ENCODE peak calls at places on chromosomes 11 and 22, in eight cellular contexts. P is PC-9; G is pancreas; N is right atrium auricular region; E is A549; V is left ventricle myocardium inferior; S is lower lobe of right lung; K is CD8-positive, alpha-beta T cell. R is an unnamed sample.

GRCh38 chr22:20025401-20026203 is 4.7 kb downstream of the TANGO2 start:
- DNase-seq in P (no peak), G (no peak), N (no peak), E (no peak), V (no peak), S (no peak), K (no peak), R (no peak)

GRCh38 chr22:28029201-28029948 is 110.3 kb upstream of the PITPNB start:
- DNase-seq in P (peak), G (peak), N (peak), E (no peak), V (peak), S (peak), K (no peak), R (no peak)

GRCh38 chr11:31997955-31998354 is 92.9 kb upstream of the RCN1 start:
- DNase-seq in P (no peak), G (no peak), N (no peak), E (no peak), V (no peak), S (no peak), K (no peak), R (no peak)

GRCh38 chr11:77069336-77069968 is 2.7 kb downstream of the CAPN5 start:
- DNase-seq in P (no peak), G (no peak), N (peak), E (no peak), V (no peak), S (no peak), K (peak), R (no peak)

GRCh38 chr11:122050021-122050710 is 65.8 kb downstream of the BLID start:
- DNase-seq in P (no peak), G (no peak), N (no peak), E (no peak), V (no peak), S (no peak), K (no peak), R (no peak)

GRCh38 chr11:73998846-73999575 is 9.9 kb downstream of the UCP3 start:
- DNase-seq in P (peak), G (no peak), N (no peak), E (no peak), V (no peak), S (no peak), K (no peak), R (no peak)

GRCh38 chr22:40651563-40652501 is 15.3 kb upstream of the MRTFA start:
- DNase-seq in P (peak), G (peak), N (peak), E (peak), V (peak), S (peak), K (peak), R (peak)

GRCh38 chr11:120807414-120808150 is 216.3 kb upstream of the TBCEL start:
- DNase-seq in P (peak), G (no peak), N (no peak), E (peak), V (no peak), S (no peak), K (no peak), R (peak)

GRCh38 chr11:82814379-82814778 is 80.7 kb upstream of the FAM181B start:
- DNase-seq in P (no peak), G (no peak), N (no peak), E (no peak), V (no peak), S (no peak), K (no peak), R (no peak)

GRCh38 chr11:20671856-20672546 is 2.6 kb downstream of the NELL1 start:
- DNase-seq in P (no peak), G (no peak), N (no peak), E (peak), V (no peak), S (no peak), K (no peak), R (no peak)

GRCh38 chr22:22871536-22872278 is 15.9 kb upstream of the IGLL5 start:
- DNase-seq in P (no peak), G (no peak), N (peak), E (no peak), V (no peak), S (no peak), K (peak), R (no peak)

GRCh38 chr11:61855939-61856730 is 28.0 kb downstream of the FADS2 start:
- DNase-seq in P (no peak), G (no peak), N (no peak), E (no peak), V (no peak), S (no peak), K (no peak), R (no peak)

GRCh38 chr11:69905611-69906452 is 86.6 kb upstream of the FGF3 start:
- DNase-seq in P (no peak), G (no peak), N (no peak), E (no peak), V (no peak), S (no peak), K (no peak), R (no peak)

GRCh38 chr11:17496406-17496805 is 19.8 kb upstream of the ABCC8 start:
- DNase-seq in P (no peak), G (no peak), N (no peak), E (no peak), V (no peak), S (no peak), K (no peak), R (no peak)

GRCh38 chr11:70899616-70900015 is 352.8 kb downstream of the SHANK2 start:
- DNase-seq in P (no peak), G (no peak), N (no peak), E (no peak), V (no peak), S (peak), K (no peak), R (no peak)

GRCh38 chr11:70580036-70580805 is 181.9 kb downstream of the CTTN start:
- DNase-seq in P (no peak), G (no peak), N (no peak), E (no peak), V (no peak), S (peak), K (no peak), R (no peak)

GRCh38 chr11:22797081-22797480 is 32.5 kb downstream of the SVIP start:
- DNase-seq in P (no peak), G (no peak), N (no peak), E (no peak), V (no peak), S (no peak), K (no peak), R (no peak)

GRCh38 chr11:80350541-80350940 is 909.7 kb upstream of the TENM4 start:
- DNase-seq in P (no peak), G (no peak), N (no peak), E (no peak), V (no peak), S (no peak), K (no peak), R (no peak)

GRCh38 chr11:117823941-117824420 is 563 bp downstream of the FXYD2 start:
- DNase-seq in P (no peak), G (no peak), N (peak), E (no peak), V (peak), S (peak), K (no peak), R (no peak)

GRCh38 chr11:20962581-20962980 is 293.2 kb downstream of the NELL1 start:
- DNase-seq in P (no peak), G (no peak), N (no peak), E (no peak), V (no peak), S (no peak), K (no peak), R (no peak)

GRCh38 chr22:50298266-50298637 is 9.2 kb downstream of the PLXNB2 start:
- DNase-seq in P (no peak), G (no peak), N (no peak), E (no peak), V (no peak), S (no peak), K (no peak), R (no peak)

GRCh38 chr11:68212421-68213134 is 518 bp downstream of the KMT5B start:
- DNase-seq in P (peak), G (peak), N (peak), E (peak), V (peak), S (peak), K (peak), R (peak)

GRCh38 chr22:30356392-30357230 is at the start of the genes CCDC157 and SF3A1:
- DNase-seq in P (peak), G (peak), N (peak), E (peak), V (peak), S (peak), K (peak), R (peak)

GRCh38 chr11:36362902-36363301 is 66.8 kb downstream of the PRR5L start:
- DNase-seq in P (peak), G (no peak), N (no peak), E (no peak), V (no peak), S (no peak), K (no peak), R (peak)

GRCh38 chr11:36361472-36361871 is 65.4 kb downstream of the PRR5L start:
- DNase-seq in P (peak), G (no peak), N (no peak), E (no peak), V (no peak), S (no peak), K (no peak), R (no peak)

GRCh38 chr11:36360318-36360717 is 64.2 kb downstream of the PRR5L start:
- DNase-seq in P (no peak), G (no peak), N (no peak), E (no peak), V (no peak), S (no peak), K (no peak), R (no peak)

GRCh38 chr11:36360833-36361232 is 64.7 kb downstream of the PRR5L start:
- DNase-seq in P (no peak), G (no peak), N (no peak), E (no peak), V (no peak), S (no peak), K (no peak), R (no peak)

DNA sequence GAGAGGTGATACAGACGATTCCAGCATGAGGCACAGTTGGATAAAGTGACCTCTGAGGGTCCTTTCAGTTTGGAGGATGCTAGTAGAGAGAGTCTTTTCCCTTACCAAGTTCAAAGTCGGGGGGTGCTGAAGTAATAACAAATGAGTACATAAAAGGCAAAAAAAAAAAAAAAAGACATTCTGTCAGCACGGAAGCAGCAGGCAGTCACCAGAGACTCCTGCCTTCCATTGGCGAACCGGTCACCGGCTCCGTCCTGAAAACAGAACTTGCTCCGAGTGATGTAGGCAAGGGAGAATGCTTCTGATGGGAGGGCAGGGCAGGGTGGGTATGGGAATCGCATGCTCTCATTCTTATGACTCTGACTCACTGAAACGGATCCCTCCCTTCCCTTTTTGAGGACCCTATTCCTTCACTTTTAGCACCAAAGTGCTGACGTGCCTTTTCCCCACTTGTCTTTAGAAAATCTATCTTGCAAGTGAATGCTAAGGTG is 65.9 kb downstream of the PRR5L start:
- DNase-seq in P (peak), G (no peak), N (peak), E (no peak), V (no peak), S (peak), K (no peak), R (peak)
- H3K27ac ChIP-seq in P (peak), G (no peak), N (no peak), E (peak), V (no peak), S (no peak), K (no peak), R (peak)

GRCh38 chr22:39073941-39074340 is 3.1 kb upstream of the APOBEC3G start:
- DNase-seq in P (no peak), G (no peak), N (no peak), E (no peak), V (no peak), S (no peak), K (no peak), R (no peak)

GRCh38 chr22:39070186-39070585 is 6.9 kb upstream of the APOBEC3G start:
- DNase-seq in P (no peak), G (no peak), N (no peak), E (no peak), V (no peak), S (no peak), K (no peak), R (no peak)

DNA sequence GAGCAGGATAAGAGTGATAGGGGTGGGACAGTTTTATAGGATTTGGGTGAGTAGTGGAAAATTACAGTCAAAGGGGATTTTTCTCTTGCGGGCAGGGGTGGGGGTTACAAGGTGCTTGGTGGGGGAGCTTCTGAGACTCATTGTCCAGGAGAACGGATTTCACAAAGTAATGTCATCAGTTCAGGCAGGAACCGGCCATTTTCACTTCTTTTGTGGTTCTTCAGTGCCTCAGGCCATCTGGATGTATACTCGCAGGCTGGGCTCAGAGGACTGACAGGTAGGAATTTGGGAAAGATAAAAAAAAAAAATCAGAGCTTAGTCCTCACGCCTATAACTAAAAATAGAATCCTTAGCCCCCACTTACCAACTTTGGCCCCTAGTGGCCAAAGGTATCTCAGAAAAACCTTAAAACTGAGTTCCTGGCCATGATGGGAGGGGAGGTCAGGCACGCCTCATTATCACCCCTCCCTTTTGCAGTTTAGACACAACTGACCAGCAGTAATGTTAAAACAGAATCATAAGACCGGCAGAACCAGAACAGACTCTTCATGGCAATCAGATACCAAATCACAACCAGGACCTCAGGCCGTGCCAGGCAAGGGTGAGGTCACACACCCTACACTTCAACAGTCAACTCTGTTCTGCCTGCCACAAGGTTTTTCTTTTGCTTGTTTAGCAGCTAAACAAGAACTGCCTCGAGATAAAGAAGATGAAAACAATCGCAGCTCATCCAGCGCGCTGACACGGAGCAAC is 8.9 kb upstream of the APOBEC3G start:
- DNase-seq in P (peak), G (no peak), N (no peak), E (no peak), V (no peak), S (no peak), K (no peak), R (no peak)
- TF ChIP-seq CTCF in P (peak), G (no peak), N (no peak), E (no peak), V (no peak), S (no peak), K (no peak), R (peak)

GRCh38 chr11:34354782-34355181 is 3.0 kb downstream of the ABTB2 start:
- DNase-seq in P (peak), G (no peak), N (no peak), E (no peak), V (no peak), S (no peak), K (no peak), R (no peak)

GRCh38 chr11:34356576-34356917 is 1.3 kb downstream of the ABTB2 start:
- DNase-seq in P (peak), G (peak), N (no peak), E (no peak), V (peak), S (no peak), K (peak), R (no peak)

GRCh38 chr11:34356918-34357645 is 728 bp downstream of the ABTB2 start:
- DNase-seq in P (no peak), G (peak), N (peak), E (no peak), V (peak), S (peak), K (peak), R (no peak)

GRCh38 chr11:34355726-34356125 is 2.1 kb downstream of the ABTB2 start:
- DNase-seq in P (no peak), G (no peak), N (no peak), E (no peak), V (no peak), S (no peak), K (no peak), R (no peak)

GRCh38 chr11:34356130-34356529 is 1.7 kb downstream of the ABTB2 start:
- DNase-seq in P (no peak), G (no peak), N (no peak), E (no peak), V (no peak), S (no peak), K (no peak), R (no peak)
- H3K4me3 ChIP-seq in P (peak), G (no peak), N (peak), E (peak), V (peak), S (peak), K (peak), R (peak)

DNA sequence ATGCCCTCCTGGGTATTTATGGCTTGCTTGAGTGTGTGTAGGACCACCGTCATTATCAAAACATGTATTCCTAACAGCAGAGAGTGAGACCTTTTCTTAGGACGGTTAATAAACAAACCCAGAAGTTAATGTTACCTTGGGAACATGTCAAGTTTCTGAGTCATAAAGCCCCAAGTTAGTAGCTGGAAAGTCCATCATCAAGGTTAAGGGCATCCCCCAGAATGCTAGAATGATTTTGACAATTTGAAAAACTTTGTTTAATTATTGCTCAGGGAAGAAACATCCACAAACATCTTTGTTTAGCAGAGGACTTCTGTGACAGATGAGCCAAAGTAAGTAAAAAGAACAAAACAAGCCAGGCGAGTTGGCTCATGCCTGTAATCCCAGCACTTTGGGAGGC is 20.0 kb downstream of the CAVIN3 start:
- DNase-seq in P (no peak), G (no peak), N (no peak), E (no peak), V (no peak), S (no peak), K (no peak), R (no peak)
- H3K27ac ChIP-seq in P (no peak), G (no peak), N (no peak), E (no peak), V (no peak), S (no peak), K (no peak), R (no peak)

DNA sequence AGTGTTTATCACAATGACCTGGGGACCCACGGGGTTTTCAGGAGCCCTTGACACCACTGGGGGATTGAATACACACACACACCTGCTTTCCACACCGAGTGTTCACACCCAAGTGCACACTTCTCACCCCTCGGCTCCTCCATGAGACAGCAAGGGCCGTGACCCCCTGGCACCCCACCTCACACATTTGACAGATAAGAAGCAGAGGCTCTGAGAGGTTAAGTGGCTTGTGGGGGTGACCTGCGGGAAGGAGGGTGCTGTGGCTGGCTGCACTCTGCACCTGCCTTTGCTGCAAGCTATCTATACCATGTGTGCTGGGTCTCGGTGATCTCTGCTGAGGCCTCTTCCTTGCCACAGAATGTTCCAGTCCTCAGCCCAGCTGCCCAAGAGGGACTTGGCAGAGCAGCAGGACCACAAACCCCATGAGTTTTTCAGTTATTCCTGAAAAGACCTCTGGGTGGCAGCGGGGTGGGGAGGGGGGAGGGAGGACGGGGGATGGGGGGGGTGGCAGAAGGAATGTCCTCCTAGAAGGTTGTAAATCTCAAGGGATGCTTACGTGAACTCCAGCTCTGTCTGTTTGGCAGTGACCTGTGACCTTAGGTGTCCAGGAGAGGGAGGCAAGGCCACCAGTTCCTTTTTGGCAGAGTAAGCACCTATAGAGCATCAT is 47.9 kb upstream of the RFPL3 start:
- DNase-seq in P (no peak), G (no peak), N (no peak), E (no peak), V (no peak), S (no peak), K (no peak), R (no peak)
- TF ChIP-seq CTCF in P (no peak), G (no peak), N (no peak), E (no peak), V (no peak), S (no peak), K (no peak), R (no peak)

GRCh38 chr11:27011560-27012253 is 17.8 kb downstream of the FIBIN start:
- DNase-seq in P (no peak), G (no peak), N (no peak), E (no peak), V (no peak), S (no peak), K (no peak), R (no peak)
- H3K4me3 ChIP-seq in P (no peak), G (no peak), N (no peak), E (no peak), V (no peak), S (no peak), K (no peak), R (no peak)

DNA sequence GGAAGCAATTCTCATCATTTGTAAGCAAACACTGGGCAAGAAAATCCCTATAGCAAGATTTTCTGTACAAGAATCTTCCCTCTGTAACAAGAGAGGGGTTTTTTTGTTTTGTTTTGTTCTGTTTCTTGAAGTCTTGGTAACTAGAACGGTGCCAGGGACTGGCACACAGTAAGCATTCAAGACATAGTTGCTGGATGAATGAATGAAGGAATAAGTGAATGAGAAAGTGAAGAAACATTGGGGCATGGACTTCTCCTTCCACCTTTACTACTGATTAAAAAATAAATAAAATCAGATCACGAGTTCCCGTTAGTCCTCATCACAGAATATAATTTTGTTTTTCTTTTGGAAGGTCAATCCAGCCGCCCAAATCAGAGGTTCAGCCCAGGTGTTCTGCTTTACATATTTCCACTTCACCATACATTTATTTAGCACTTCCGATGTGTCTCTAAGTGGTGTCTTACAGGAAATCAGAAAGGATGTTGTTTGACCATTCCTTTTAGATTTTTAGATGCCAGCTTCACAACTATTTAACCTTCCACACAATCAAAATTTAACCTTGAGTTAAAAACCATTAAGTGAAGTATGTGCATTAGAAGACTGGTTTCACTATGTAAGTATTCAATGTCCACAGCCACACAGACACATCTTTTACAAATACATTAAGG is 281.2 kb downstream of the CADM1 start:
- DNase-seq in P (no peak), G (no peak), N (no peak), E (no peak), V (no peak), S (no peak), K (no peak), R (no peak)
- H3K27ac ChIP-seq in P (no peak), G (no peak), N (no peak), E (peak), V (no peak), S (peak), K (no peak), R (no peak)

R was measured in AG04450.